ENCODE peak calls at places on chromosomes 4 and X, in five cellular contexts. M is IMR-90, V is H9, I is neuronal stem cell, A is mesenchymal stem cell. E is an unnamed sample.

GRCh38 chr4:75513529-75514130 is 573 bp downstream of the RCHY1 start:
- DNase-seq in M (peak), I (no peak), V (no peak), A (peak), E (no peak)

GRCh38 chr4:64156253-64156652 is 253.0 kb downstream of the TECRL start:
- DNase-seq in V (no peak), M (no peak), A (no peak), I (no peak), E (no peak)

GRCh38 chr4:182384496-182385155 is 141.4 kb downstream of the TENM3 start:
- DNase-seq in V (no peak), A (no peak), I (peak), M (peak), E (no peak)

GRCh38 chr4:74444891-74445642 is at the start of gene AREG:
- DNase-seq in I (peak), A (peak), V (peak), M (peak), E (peak)

GRCh38 chr4:80184053-80184790 is 13.1 kb upstream of the PRDM8 start:
- DNase-seq in I (peak), A (peak), V (peak), M (peak), E (peak)

GRCh38 chr4:74789518-74789917 is 4.8 kb downstream of the BTC start:
- DNase-seq in I (no peak), M (no peak), V (no peak), A (no peak), E (no peak)

GRCh38 chr4:71062436-71062835 is 69.0 kb downstream of the DCK start:
- DNase-seq in M (no peak), V (no peak), I (no peak), A (no peak), E (no peak)

GRCh38 chr4:178306565-178306964 is 864.3 kb upstream of the AGA start:
- DNase-seq in A (peak), M (peak), V (peak), I (no peak), E (no peak)

GRCh38 chrX:120457766-120458180 is 11.3 kb downstream of the LAMP2 start:
- DNase-seq in M (peak), I (no peak), V (no peak), A (peak), E (no peak)

GRCh38 chr4:111641813-111642579 is 503.3 kb upstream of the FAM241A start:
- DNase-seq in I (peak), A (peak), V (peak), M (peak), E (peak)

GRCh38 chr4:29081230-29081955 is 1638.8 kb upstream of the PCDH7 start:
- DNase-seq in I (no peak), M (peak), A (peak), V (no peak), E (no peak)

GRCh38 chrX:34559325-34559724 is 97.8 kb downstream of the TMEM47 start:
- DNase-seq in V (peak), I (no peak), M (peak), A (no peak), E (no peak)

GRCh38 chrX:132181364-132181763 is 37.9 kb downstream of the RAP2C start:
- DNase-seq in V (no peak), A (no peak), I (no peak), M (no peak), E (no peak)

GRCh38 chr4:87491436-87491835 is 37.7 kb downstream of the SPARCL1 start:
- DNase-seq in I (no peak), A (no peak), M (no peak), V (no peak), E (no peak)

GRCh38 chr4:1502976-1503375 is 96.7 kb upstream of the NKX1-1 start:
- DNase-seq in I (no peak), M (no peak), V (peak), A (no peak), E (no peak)

GRCh38 chrX:9832811-9833210 is 46.6 kb downstream of the SHROOM2 start:
- DNase-seq in I (no peak), A (no peak), M (no peak), V (peak), E (no peak)

GRCh38 chr4:154615211-154615610 is 2.8 kb upstream of the FGG start:
- DNase-seq in A (no peak), I (no peak), V (no peak), M (no peak), E (no peak)

GRCh38 chr4:152935661-152936445 is at the start of gene FHDC1:
- DNase-seq in I (peak), V (peak), A (peak), M (no peak), E (peak)

GRCh38 chrX:39897741-39898097 is 200.0 kb downstream of the BCOR start:
- DNase-seq in M (no peak), V (no peak), A (no peak), I (no peak), E (no peak)
- H2BK120ac ChIP-seq in M (peak), V (no peak), A (no peak), I (no peak), E (no peak)

DNA sequence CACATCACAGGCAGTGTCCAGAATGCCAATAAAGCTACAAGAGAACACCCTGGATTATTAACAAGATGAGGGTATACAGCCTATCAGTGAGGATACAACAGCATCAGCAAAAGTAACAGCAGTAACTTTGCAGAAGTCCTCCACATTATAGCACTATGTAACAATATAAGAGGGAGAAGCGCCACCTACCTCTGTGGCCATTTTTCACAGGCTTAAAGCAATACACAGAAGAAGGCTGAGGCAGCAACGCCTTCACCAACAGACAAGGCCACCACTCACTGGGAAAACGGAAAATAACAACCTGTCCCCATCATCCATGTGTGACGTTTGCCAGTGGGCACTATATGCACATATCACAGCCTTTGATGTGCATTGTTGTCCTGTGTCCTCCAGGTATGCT is 12.5 kb downstream of the RTL8B start:
- DNase-seq in I (no peak), A (no peak), V (no peak), M (no peak), E (no peak)
- H2BK120ac ChIP-seq in I (no peak), A (no peak), V (no peak), M (no peak), E (no peak)

GRCh38 chr4:47386592-47387235 is 76.8 kb downstream of the COMMD8 start:
- DNase-seq in M (peak), V (no peak), I (no peak), A (peak), E (no peak)

GRCh38 chr4:47383829-47384427 is 79.6 kb downstream of the COMMD8 start:
- DNase-seq in A (peak), I (peak), V (no peak), M (peak), E (peak)

GRCh38 chr4:47381172-47381571 is 82.3 kb downstream of the COMMD8 start:
- DNase-seq in A (no peak), M (no peak), I (no peak), V (no peak), E (no peak)

GRCh38 chr4:47390438-47391125 is 72.9 kb downstream of the COMMD8 start:
- DNase-seq in I (no peak), M (no peak), V (no peak), A (no peak), E (no peak)

GRCh38 chr4:47386146-47386545 is 77.4 kb downstream of the COMMD8 start:
- DNase-seq in A (no peak), M (no peak), I (no peak), V (no peak), E (no peak)
- H2BK120ac ChIP-seq in A (no peak), M (no peak), I (no peak), V (no peak), E (no peak)

GRCh38 chrX:129523076-129524055 is at the start of gene SMARCA1:
- DNase-seq in V (peak), A (peak), M (peak), I (peak), E (peak)
- H2BK120ac ChIP-seq in V (no peak), A (peak), M (peak), I (no peak), E (peak)